ENCODE peak calls at places on chromosomes 1 and 21, in seven cellular contexts. G is NCI-H774; H is iris pigment epithelial cell; M is stimulated activated CD8-positive, alpha-beta memory T cell treated with anti-CD3 and anti-CD28 coated beads, Interleukin-12 subunit alpha, Interleukin-12 subunit beta, amount 100 ng/mL, for 4 hours; Z is GDM1; S is HS-5; P is occipital lobe. Y is an unnamed sample.

GRCh38 chr21:16195476-16195875 is 465.7 kb downstream of the USP25 start:
- DNase-seq in G (no peak), H (peak), M (no peak), Z (no peak), S (peak), P (no peak), Y (no peak)

GRCh38 chr1:22652457-22652856 is 579 bp upstream of the C1QB start:
- DNase-seq in G (no peak), H (no peak), M (no peak), Z (no peak), S (no peak), P (no peak), Y (no peak)

GRCh38 chr1:161115132-161115711 is 2.6 kb downstream of the PFDN2 start:
- DNase-seq in G (no peak), H (peak), M (no peak), Z (no peak), S (peak), P (no peak), Y (peak)

GRCh38 chr1:91555821-91556531 is 55.3 kb downstream of the CDC7 start:
- DNase-seq in G (no peak), H (peak), M (peak), Z (no peak), S (peak), P (no peak), Y (peak)

GRCh38 chr1:197911857-197912696 is 5.1 kb upstream of the LHX9 start:
- DNase-seq in G (peak), H (no peak), M (no peak), Z (no peak), S (no peak), P (no peak), Y (no peak)

GRCh38 chr21:25881524-25882376 is 147.0 kb downstream of the GABPA start:
- DNase-seq in G (peak), H (peak), M (peak), Z (peak), S (peak), P (peak), Y (peak)

GRCh38 chr1:214518387-214518786 is 33.0 kb downstream of the PTPN14 start:
- DNase-seq in G (no peak), H (peak), M (no peak), Z (no peak), S (no peak), P (no peak), Y (no peak)

GRCh38 chr1:11982010-11982392 is 1.8 kb downstream of the MFN2 start:
- DNase-seq in G (no peak), H (peak), M (no peak), Z (no peak), S (no peak), P (no peak), Y (no peak)

GRCh38 chr21:45698493-45698947 is 55.0 kb downstream of the PCBP3 start:
- DNase-seq in G (no peak), H (peak), M (no peak), Z (no peak), S (peak), P (no peak), Y (no peak)

GRCh38 chr1:180248731-180249681 is 18.9 kb downstream of the LHX4 start:
- DNase-seq in G (no peak), H (no peak), M (no peak), Z (no peak), S (no peak), P (no peak), Y (no peak)

GRCh38 chr1:154983776-154984466 is 777 bp downstream of the FLAD1 start:
- DNase-seq in G (no peak), H (no peak), M (no peak), Z (no peak), S (no peak), P (no peak), Y (peak)

GRCh38 chr1:232900818-232901217 is 49.6 kb upstream of the NTPCR start:
- DNase-seq in G (no peak), H (no peak), M (no peak), Z (no peak), S (no peak), P (no peak), Y (no peak)

GRCh38 chr1:58783993-58784757 is at the start of gene JUN:
- DNase-seq in G (peak), H (peak), M (peak), Z (peak), S (peak), P (peak), Y (peak)

GRCh38 chr1:200252526-200252925 is 157.3 kb downstream of the ZNF281 start:
- DNase-seq in G (no peak), H (peak), M (no peak), Z (no peak), S (no peak), P (no peak), Y (no peak)

GRCh38 chr1:236687273-236687672 is 974 bp downstream of the ACTN2 start:
- DNase-seq in G (no peak), H (no peak), M (no peak), Z (no peak), S (no peak), P (no peak), Y (no peak)

GRCh38 chr21:17658931-17659330 is 46.2 kb upstream of the BTG3 start:
- DNase-seq in G (no peak), H (no peak), M (no peak), Z (no peak), S (no peak), P (no peak), Y (no peak)

GRCh38 chr1:212683357-212683722 is 16.3 kb downstream of the BATF3 start:
- DNase-seq in G (no peak), H (no peak), M (peak), Z (no peak), S (no peak), P (no peak), Y (peak)

GRCh38 chr1:64923294-64923718 is 43.0 kb downstream of the JAK1 start:
- DNase-seq in G (no peak), H (no peak), M (no peak), Z (no peak), S (no peak), P (no peak), Y (peak)

GRCh38 chr1:2468041-2468472 is 8.0 kb upstream of the PLCH2 start:
- DNase-seq in G (no peak), H (no peak), M (no peak), Z (no peak), S (no peak), P (no peak), Y (peak)

GRCh38 chr1:99607590-99607989 is 38.3 kb upstream of the PALMD start:
- DNase-seq in G (no peak), H (no peak), M (no peak), Z (no peak), S (no peak), P (no peak), Y (no peak)

GRCh38 chr1:227938911-227939790 is 8.6 kb downstream of the WNT9A start:
- DNase-seq in G (no peak), H (no peak), M (no peak), Z (no peak), S (no peak), P (no peak), Y (no peak)

GRCh38 chr1:91622586-91622985 is 121.9 kb downstream of the CDC7 start:
- DNase-seq in G (no peak), H (no peak), M (no peak), Z (no peak), S (no peak), P (peak), Y (no peak)

GRCh38 chr1:109914587-109915240 is 4.1 kb downstream of the CSF1 start:
- DNase-seq in G (no peak), H (no peak), M (no peak), Z (no peak), S (no peak), P (no peak), Y (no peak)

GRCh38 chr1:155794605-155795265 is 62.3 kb downstream of the GON4L start:
- DNase-seq in G (peak), H (peak), M (no peak), Z (no peak), S (no peak), P (no peak), Y (no peak)

GRCh38 chr1:199490804-199491527 is 536.5 kb upstream of the NR5A2 start:
- DNase-seq in G (no peak), H (peak), M (no peak), Z (no peak), S (peak), P (no peak), Y (no peak)

GRCh38 chr21:45033791-45034555 is 40.4 kb upstream of the ADARB1 start:
- DNase-seq in G (no peak), H (peak), M (no peak), Z (no peak), S (no peak), P (no peak), Y (no peak)

GRCh38 chr1:170929835-170930554 is 5.3 kb upstream of the MROH9 start:
- DNase-seq in G (peak), H (peak), M (no peak), Z (peak), S (peak), P (peak), Y (no peak)

GRCh38 chr1:155984341-155984740 is 6.0 kb upstream of the ARHGEF2 start:
- DNase-seq in G (peak), H (no peak), M (no peak), Z (no peak), S (no peak), P (no peak), Y (no peak)

GRCh38 chr1:90522432-90522831 is 194.7 kb downstream of the BARHL2 start:
- DNase-seq in G (no peak), H (no peak), M (no peak), Z (no peak), S (no peak), P (no peak), Y (no peak)

Y was measured in activated naive CD4-positive, alpha-beta T cell treated with Interleukin-2 at 50 U/mL for 16 hours.